ENCODE peak calls at places on chromosomes 5 and 9, in four cellular contexts. N is NB4, F is EH, K is astrocyte of the spinal cord. S is an unnamed sample.

GRCh38 chr5:146751781-146752401 is 126.7 kb downstream of the PPP2R2B start:
- DNase-seq in K (no peak), N (no peak), F (no peak), S (no peak)

GRCh38 chr5:88732181-88732633 is 150.8 kb downstream of the MEF2C start:
- DNase-seq in N (peak; percentile 6), K (peak; percentile 83), F (peak; percentile 16), S (peak; percentile 86)

GRCh38 chr5:108801776-108802175 is 54.1 kb downstream of the FER start:
- DNase-seq in F (peak; percentile 91), K (peak; percentile 88), N (peak; percentile 74), S (peak; percentile 96)

GRCh38 chr9:136546697-136547481 is 1.0 kb upstream of the NOTCH1 start:
- DNase-seq in K (no peak), N (peak; percentile 66), F (peak; percentile 86), S (no peak)

GRCh38 chr5:137516251-137516797 is 17.2 kb upstream of the SPOCK1 start:
- DNase-seq in F (no peak), N (no peak), K (no peak), S (no peak)

GRCh38 chr5:65925094-65925600 is 1.2 kb upstream of the ERBIN start:
- DNase-seq in K (peak; percentile 81), N (peak; percentile 96), F (peak; percentile 84), S (peak; percentile 72)

GRCh38 chr5:179214678-179215077 is 130.6 kb downstream of the ADAMTS2 start:
- DNase-seq in K (no peak), F (no peak), N (no peak), S (no peak)

GRCh38 chr9:112554516-112554915 is 67.9 kb downstream of the KIAA1958 start:
- DNase-seq in N (no peak), K (peak; percentile 76), F (peak; percentile 70), S (no peak)

GRCh38 chr5:153756540-153756939 is 266.1 kb downstream of the GRIA1 start:
- DNase-seq in N (no peak), F (peak; percentile 26), K (peak; percentile 4), S (peak; percentile 2)

GRCh38 chr5:57986746-57987145 is 473.1 kb downstream of the PLK2 start:
- DNase-seq in F (peak; percentile 47), K (peak; percentile 52), N (no peak), S (peak; percentile 37)

GRCh38 chr5:26625099-26625498 is 413.3 kb downstream of the CDH9 start:
- DNase-seq in K (no peak), F (no peak), N (no peak), S (no peak)

GRCh38 chr5:147445093-147445492 is 64.8 kb downstream of the DPYSL3 start:
- DNase-seq in K (no peak), F (no peak), N (no peak), S (no peak)

GRCh38 chr9:91246842-91247241 is 114.9 kb downstream of the AUH start:
- DNase-seq in F (peak; percentile 18), K (no peak), N (no peak), S (peak; percentile 18)